ENCODE peak calls at places on chromosomes 2 and 18, in eight cellular contexts. P is HCEC 1CT; K is kidney glomerular epithelial cell; N is NCI-H1092; O is GDM1; Q is stimulated activated naive CD4-positive, alpha-beta T cell; V is ELR; M is LoVo. U is an unnamed sample.

GRCh38 chr18:3671181-3671580 is 221.2 kb downstream of the TGIF1 start:
- DNase-seq in P (no peak), K (peak; percentile 19), N (no peak), O (no peak), Q (no peak), V (no peak), M (peak; percentile 67), U (no peak)

GRCh38 chr2:174939046-174939445 is 66.1 kb downstream of the CHN1 start:
- DNase-seq in P (peak; percentile 68), K (peak; percentile 36), N (no peak), O (no peak), Q (no peak), V (peak; percentile 83), M (peak; percentile 18), U (no peak)

GRCh38 chr2:95061601-95062183 is 36.2 kb downstream of the MAL start:
- DNase-seq in P (no peak), K (no peak), N (no peak), O (no peak), Q (peak; percentile 18), V (no peak), M (no peak), U (no peak)

GRCh38 chr2:48195168-48195567 is 288.9 kb upstream of the FBXO11 start:
- DNase-seq in P (no peak), K (no peak), N (no peak), O (no peak), Q (no peak), V (no peak), M (no peak), U (no peak)

GRCh38 chr18:35782926-35783325 is 189.6 kb upstream of the RMP24 start:
- DNase-seq in P (no peak), K (no peak), N (no peak), O (no peak), Q (no peak), V (no peak), M (no peak), U (no peak)

GRCh38 chr2:210072922-210073509 is 70.6 kb downstream of the RPE start:
- DNase-seq in P (peak; percentile 62), K (peak; percentile 60), N (no peak), O (peak; percentile 3), Q (no peak), V (peak; percentile 66), M (peak; percentile 38), U (peak; percentile 35)

GRCh38 chr2:20991031-20991430 is 52.8 kb downstream of the APOB start:
- DNase-seq in P (no peak), K (no peak), N (no peak), O (no peak), Q (no peak), V (no peak), M (no peak), U (no peak)

GRCh38 chr2:5093518-5093917 is 598.7 kb upstream of the SOX11 start:
- DNase-seq in P (no peak), K (no peak), N (no peak), O (no peak), Q (no peak), V (no peak), M (no peak), U (no peak)

GRCh38 chr2:218343591-218343990 is 13.1 kb upstream of the CATIP start:
- DNase-seq in P (peak; percentile 13), K (peak; percentile 17), N (no peak), O (no peak), Q (no peak), V (peak; percentile 42), M (no peak), U (no peak)

GRCh38 chr18:53422896-53423295 is 801.6 kb downstream of the MBD2 start:
- DNase-seq in P (no peak), K (no peak), N (peak; percentile 0), O (no peak), Q (no peak), V (no peak), M (no peak), U (no peak)

GRCh38 chr18:62784966-62785413 is 69.6 kb downstream of the PHLPP1 start:
- DNase-seq in P (peak; percentile 72), K (peak; percentile 22), N (no peak), O (no peak), Q (no peak), V (peak; percentile 66), M (peak; percentile 28), U (no peak)

GRCh38 chr2:45329045-45329677 is 281.9 kb downstream of the SRBD1 start:
- DNase-seq in P (peak; percentile 55), K (no peak), N (no peak), O (no peak), Q (no peak), V (peak; percentile 64), M (no peak), U (no peak)

U was measured in epithelial cell of proximal tubule.